ENCODE peak calls at places on chromosomes 11 and 22, in four cellular contexts. F is NCI-H1436 treated with DMSO at 0.1 percent for 48 hours; N is IMR-90; I is CD4-positive, alpha-beta memory T cell. M is an unnamed sample.

GRCh38 chr11:1043563-1044096 is 7.1 kb upstream of the MUC6 start:
- DNase-seq in I (no peak), F (no peak), N (no peak), M (no peak)

GRCh38 chr11:133981156-133981555 is 24.4 kb upstream of the IGSF9B start:
- DNase-seq in N (no peak), I (no peak), F (no peak), M (no peak)

GRCh38 chr11:504053-504993 is 2.7 kb downstream of the RNH1 start:
- DNase-seq in N (no peak), F (no peak), I (no peak), M (no peak)

GRCh38 chr22:22558972-22559603 is at the start of gene PRAME:
- DNase-seq in N (peak), F (peak), I (peak), M (peak)

GRCh38 chr11:132278801-132279574 is 908.6 kb downstream of the NTM start:
- DNase-seq in I (no peak), F (no peak), N (peak), M (no peak)

GRCh38 chr11:1448166-1448825 is 38.3 kb downstream of the MOB2 start:
- DNase-seq in N (no peak), I (no peak), F (no peak), M (no peak)

GRCh38 chr11:9525116-9525515 is 48.4 kb upstream of the WEE1 start:
- DNase-seq in F (no peak), I (no peak), N (peak), M (no peak)

GRCh38 chr22:39593931-39594285 is 23.4 kb downstream of the CACNA1I start:
- DNase-seq in N (no peak), I (no peak), F (no peak), M (no peak)

GRCh38 chr11:94774345-94774744 is 6.2 kb downstream of the AMOTL1 start:
- DNase-seq in F (no peak), I (no peak), N (peak), M (peak)